ENCODE peak calls at places on chromosomes 11 and 22, in nine cellular contexts. W is cardiac muscle cell; C is GM23338; R is heart right ventricle; F is CD8-positive, alpha-beta memory T cell; K is neuronal stem cell; Z is suprapubic skin; G is breast epithelium; P is stomach. D is an unnamed sample. For H3K4me1, the result is how much of the 10 kb centered on the place peaks cover.

GRCh38 chr22:20036119-20036518 is 15.2 kb downstream of the TANGO2 start:
- DNase-seq in G (no peak), W (no peak), C (no peak), Z (no peak), K (no peak), F (no peak), R (no peak), P (no peak), D (no peak)

GRCh38 chr11:69436041-69436982 is 45.2 kb upstream of the LINC01488 start:
- DNase-seq in C (no peak), P (no peak), K (no peak), F (no peak), R (no peak), Z (no peak), W (no peak), G (no peak), D (no peak)

GRCh38 chr11:112761911-112762685 is 199.1 kb upstream of the NCAM1 start:
- DNase-seq in G (no peak), P (no peak), F (no peak), R (no peak), K (no peak), Z (no peak), C (no peak), W (no peak), D (no peak)

GRCh38 chr22:38924197-38924952 is 33.0 kb upstream of the APOBEC3A start:
- DNase-seq in C (no peak), W (peak), P (peak), G (peak), K (no peak), R (peak), F (no peak), Z (no peak), D (no peak)

GRCh38 chr22:21861856-21862255 is 5.6 kb downstream of the MAPK1 start:
- DNase-seq in P (no peak), F (no peak), R (no peak), K (no peak), G (no peak), W (no peak), Z (no peak), C (no peak), D (no peak)

GRCh38 chr11:8043756-8044155 is 37.3 kb upstream of the TUB start:
- DNase-seq in P (no peak), C (no peak), G (no peak), W (no peak), R (no peak), F (no peak), K (no peak), Z (peak), D (no peak)

GRCh38 chr11:13939952-13940610 is 22.4 kb upstream of the SPON1 start:
- DNase-seq in R (no peak), G (no peak), W (no peak), F (no peak), Z (no peak), C (no peak), K (no peak), P (no peak), D (no peak)

GRCh38 chr22:29081499-29082236 is 8.8 kb downstream of the KREMEN1 start:
- DNase-seq in G (no peak), K (no peak), W (no peak), R (peak), C (no peak), Z (no peak), P (no peak), F (no peak), D (no peak)

GRCh38 chr11:35343033-35343598 is 76.2 kb downstream of the SLC1A2 start:
- DNase-seq in W (no peak), C (no peak), F (peak), K (no peak), G (no peak), P (no peak), Z (no peak), R (no peak), D (no peak)

GRCh38 chr11:103997082-103997481 is 39.4 kb upstream of the DDI1 start:
- DNase-seq in R (no peak), F (no peak), W (no peak), C (no peak), G (no peak), K (no peak), P (no peak), Z (no peak), D (no peak)

GRCh38 chr11:14537134-14537599 is 17.0 kb upstream of the PSMA1 start:
- DNase-seq in R (peak), G (no peak), K (peak), F (peak), C (peak), P (no peak), W (peak), Z (no peak), D (no peak)

GRCh38 chr11:112249871-112250590 is 10.6 kb downstream of the PLET1 start:
- DNase-seq in K (no peak), W (no peak), G (no peak), F (no peak), C (no peak), Z (no peak), P (no peak), R (no peak), D (no peak)

GRCh38 chr11:61173456-61173855 is 12.2 kb upstream of the VPS37C start:
- DNase-seq in W (no peak), K (no peak), R (no peak), F (no peak), P (peak), G (no peak), C (no peak), Z (peak), D (no peak)

GRCh38 chr11:23997356-23997755 is 499.5 kb upstream of the LUZP2 start:
- DNase-seq in R (no peak), C (no peak), F (no peak), K (no peak), W (no peak), P (no peak), Z (no peak), G (no peak), D (no peak)

GRCh38 chr22:45007946-45008852 is 1.6 kb downstream of the PHF21B start:
- DNase-seq in C (peak), G (no peak), K (peak), R (peak), F (no peak), W (peak), Z (no peak), P (no peak), D (no peak)

GRCh38 chr11:34346551-34346950 is 11.3 kb downstream of the ABTB2 start:
- DNase-seq in R (no peak), F (no peak), Z (no peak), P (no peak), C (no peak), K (no peak), W (no peak), G (no peak), D (no peak)

GRCh38 chr11:6474423-6474792 is 667 bp upstream of the TRIM3 start:
- DNase-seq in K (no peak), R (no peak), F (no peak), C (no peak), G (no peak), P (no peak), Z (no peak), W (no peak), D (no peak)

GRCh38 chr11:119523801-119524200 is 100.8 kb upstream of the THY1 start:
- DNase-seq in W (no peak), K (no peak), C (no peak), F (no peak), G (no peak), P (no peak), Z (no peak), R (no peak), D (no peak)

GRCh38 chr22:27097933-27098332 is 440.5 kb downstream of the MIAT start:
- DNase-seq in Z (no peak), R (no peak), K (no peak), C (peak), W (no peak), F (no peak), P (no peak), G (no peak), D (no peak)

GRCh38 chr11:117839234-117839882 is 14.8 kb upstream of the FXYD2 start:
- DNase-seq in F (no peak), C (no peak), W (no peak), Z (peak), P (peak), K (no peak), R (peak), G (no peak), D (no peak)

GRCh38 chr11:1473011-1473628 is 13.5 kb downstream of the MOB2 start:
- DNase-seq in G (no peak), F (no peak), W (no peak), C (no peak), P (no peak), Z (no peak), R (no peak), K (no peak), D (no peak)
- H3K4me3 ChIP-seq in G (no peak), F (no peak), W (no peak), C (no peak), P (no peak), Z (no peak), R (no peak), K (no peak), D (no peak)

DNA sequence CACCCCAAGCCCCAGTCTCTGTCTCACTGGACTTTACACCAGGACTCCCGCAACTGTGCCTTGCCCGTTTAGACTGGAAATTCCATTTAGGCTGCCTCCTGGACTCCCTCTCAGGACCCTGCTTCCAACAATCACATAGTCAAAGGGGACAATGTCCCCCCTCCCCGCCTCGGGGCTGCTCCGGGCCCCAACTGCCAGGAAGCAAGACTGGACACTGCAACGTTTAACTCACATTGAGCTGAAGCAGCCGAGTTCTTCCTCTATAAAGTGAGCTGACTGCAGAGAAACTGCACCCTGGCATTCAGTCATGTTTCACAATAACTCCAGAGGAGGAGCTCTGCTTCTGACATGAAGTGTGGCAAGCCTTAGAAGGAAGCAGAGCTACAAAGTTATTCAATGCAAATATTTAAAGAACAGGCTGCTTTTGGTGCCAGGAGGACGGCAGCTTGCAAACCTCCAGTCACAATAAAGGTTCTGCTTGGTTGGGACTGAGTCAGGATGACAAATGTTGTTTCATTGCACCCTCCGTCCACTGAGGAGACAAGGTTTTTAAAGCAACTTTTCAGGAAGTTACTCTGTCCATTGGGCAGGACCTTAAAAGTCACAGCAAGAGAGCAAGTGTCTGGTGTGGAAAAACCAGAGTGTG is 19.9 kb downstream of the PACSIN2 start:
- DNase-seq in R (peak), W (peak), K (no peak), F (no peak), C (no peak), P (peak), G (no peak), Z (no peak), D (no peak)
- H3K4me1 ChIP-seq in R (under half), W (under half), K (under half), F (under half), C (under half), P (half or more), G (under half), Z (half or more), D (under half)

GRCh38 chr11:128194226-128194625 is 393.1 kb downstream of the ETS1 start:
- DNase-seq in F (no peak), Z (no peak), W (no peak), G (no peak), C (no peak), P (no peak), K (no peak), R (no peak), D (no peak)

GRCh38 chr11:128196235-128196634 is 391.1 kb downstream of the ETS1 start:
- DNase-seq in K (no peak), G (no peak), R (no peak), P (no peak), C (no peak), Z (no peak), F (no peak), W (no peak), D (no peak)

GRCh38 chr11:128195057-128195751 is 392.2 kb downstream of the ETS1 start:
- DNase-seq in C (no peak), G (no peak), P (no peak), F (peak), W (no peak), R (no peak), Z (no peak), K (no peak), D (no peak)

GRCh38 chr11:128193633-128194032 is 393.7 kb downstream of the ETS1 start:
- DNase-seq in Z (no peak), F (no peak), P (no peak), R (no peak), C (no peak), G (no peak), K (no peak), W (no peak), D (no peak)

GRCh38 chr11:128195756-128196155 is 391.6 kb downstream of the ETS1 start:
- DNase-seq in G (no peak), K (no peak), C (no peak), F (no peak), W (no peak), R (no peak), P (no peak), Z (no peak), D (no peak)
- H3K27ac ChIP-seq in G (no peak), K (no peak), C (no peak), F (no peak), W (no peak), R (no peak), P (no peak), Z (no peak), D (no peak)

DNA sequence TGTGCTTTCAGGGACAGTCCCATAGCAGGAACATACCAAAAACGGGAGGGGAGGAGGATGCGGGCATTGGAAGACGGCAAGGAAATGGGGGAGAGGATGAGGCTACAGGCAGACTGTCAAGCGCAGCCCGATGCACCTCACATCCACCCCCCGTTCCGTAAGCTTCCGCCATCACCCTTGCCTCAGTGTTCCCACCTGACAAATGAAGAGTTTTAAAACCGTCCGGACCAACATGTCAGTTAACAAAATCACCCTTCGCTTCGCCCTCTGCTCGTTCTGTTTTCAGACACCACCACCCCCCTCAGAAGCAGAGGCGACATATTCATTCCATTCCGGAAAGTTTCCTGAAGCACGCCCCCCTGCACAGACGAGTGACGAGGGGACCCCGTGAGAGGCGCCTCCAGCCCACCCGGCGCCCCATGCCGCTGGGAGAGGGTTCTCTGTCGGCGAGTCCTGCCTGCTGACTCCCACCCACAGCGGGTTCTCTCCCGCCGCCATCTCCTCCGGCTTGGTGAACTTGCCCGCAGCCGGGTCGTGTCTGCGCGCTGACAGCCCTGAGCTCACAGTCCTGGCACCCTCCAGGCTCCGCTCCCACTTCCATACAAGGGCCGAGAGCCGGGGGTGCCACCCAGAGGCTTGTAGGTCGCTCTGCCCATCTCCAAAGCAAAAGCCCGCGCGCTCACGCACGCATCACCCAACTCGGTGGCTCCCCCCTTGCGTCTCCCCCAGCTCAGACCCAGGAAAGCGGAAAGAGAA is 1.5 kb downstream of the IGSF9B start:
- DNase-seq in F (peak), R (peak), C (peak), W (peak), K (no peak), P (no peak), Z (no peak), G (no peak), D (no peak)
- H3K4me3 ChIP-seq in F (peak), R (peak), C (peak), W (peak), K (peak), P (peak), Z (peak), G (peak), D (peak)

DNA sequence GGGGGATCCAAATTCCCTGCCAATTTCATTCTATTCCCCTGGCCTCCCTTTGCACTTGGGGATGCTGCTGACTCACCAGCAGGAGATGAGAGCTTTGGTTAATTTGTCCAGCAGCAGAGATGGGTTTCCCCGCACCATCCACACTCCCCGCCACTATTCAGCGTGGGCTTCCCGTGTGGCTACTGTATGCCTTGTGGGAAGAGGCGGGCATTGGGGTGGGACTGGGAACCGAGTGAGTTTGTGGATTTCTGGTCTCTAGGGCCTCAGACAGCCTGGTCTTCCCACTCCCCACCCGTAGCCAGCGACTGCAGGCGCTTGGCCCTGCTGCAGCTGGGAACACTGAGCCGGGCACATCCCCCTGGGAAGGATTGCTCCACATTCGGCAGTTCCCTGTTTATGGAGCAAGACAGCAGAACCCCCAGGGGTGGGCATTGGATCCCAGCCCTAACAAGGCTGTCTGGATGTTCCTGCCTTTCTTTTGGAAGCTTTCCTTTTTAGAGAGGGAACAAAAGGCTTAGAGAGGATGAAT is 23.4 kb downstream of the KIAA1671 start:
- DNase-seq in G (no peak), P (no peak), C (no peak), K (no peak), R (no peak), Z (peak), W (no peak), F (no peak), D (no peak)
- H3K4me1 ChIP-seq in G (under half), P (under half), C (under half), K (under half), R (under half), Z (half or more), W (under half), F (under half), D (under half)

GRCh38 chr11:87428266-87428665 is 390.5 kb downstream of the TMEM135 start:
- DNase-seq in R (no peak), W (no peak), F (no peak), K (no peak), C (no peak), P (no peak), Z (no peak), G (no peak), D (no peak)
- H3K27ac ChIP-seq in R (no peak), W (no peak), F (no peak), K (no peak), C (no peak), P (no peak), Z (no peak), G (no peak), D (no peak)